ENCODE peak calls at places on chromosomes 2 and 18, in six cellular contexts. One of them, this sample, is unnamed.
A peak's percentile ranks its signal among the peaks of the same experiment; 100 is the strongest.

GRCh38 chr2:173326806-173327205 is 27.9 kb upstream of the CDCA7 start:
- DNase-seq in esophagus squamous epithelium: no peak
- DNase-seq in ovary: no peak
- DNase-seq in A549: no peak
- DNase-seq in neuronal stem cell: no peak
- DNase-seq in PC-3: no peak
- DNase-seq in this sample: no peak

GRCh38 chr2:72755647-72756423 is 70.0 kb downstream of the EXOC6B start:
- DNase-seq in A549: no peak
- DNase-seq in esophagus squamous epithelium: no peak
- DNase-seq in neuronal stem cell: no peak
- DNase-seq in PC-3: no peak
- DNase-seq in ovary: no peak
- DNase-seq in this sample: no peak

GRCh38 chr18:28466213-28466612 is 289.3 kb upstream of the CDH2 start:
- DNase-seq in esophagus squamous epithelium: no peak
- DNase-seq in PC-3: no peak
- DNase-seq in A549: no peak
- DNase-seq in neuronal stem cell: no peak
- DNase-seq in ovary: no peak
- DNase-seq in this sample: no peak

GRCh38 chr18:27712066-27712465 is 464.9 kb downstream of the CDH2 start:
- DNase-seq in PC-3: no peak
- DNase-seq in neuronal stem cell: no peak
- DNase-seq in ovary: no peak
- DNase-seq in A549: no peak
- DNase-seq in esophagus squamous epithelium: no peak
- DNase-seq in this sample: no peak

GRCh38 chr2:94874277-94874997 is 3.2 kb downstream of the TEKT4 start:
- DNase-seq in esophagus squamous epithelium: no peak
- DNase-seq in A549: peak; percentile 69
- DNase-seq in ovary: no peak
- DNase-seq in PC-3: peak; percentile 80
- DNase-seq in neuronal stem cell: peak; percentile 65
- DNase-seq in this sample: no peak

GRCh38 chr2:22947741-22948140 is 437.2 kb upstream of the KLHL29 start:
- DNase-seq in ovary: no peak
- DNase-seq in neuronal stem cell: no peak
- DNase-seq in esophagus squamous epithelium: no peak
- DNase-seq in A549: no peak
- DNase-seq in PC-3: no peak
- DNase-seq in this sample: no peak

GRCh38 chr2:161095314-161095713 is 64.9 kb upstream of the TANK start:
- DNase-seq in neuronal stem cell: no peak
- DNase-seq in esophagus squamous epithelium: no peak
- DNase-seq in PC-3: no peak
- DNase-seq in ovary: no peak
- DNase-seq in A549: no peak
- DNase-seq in this sample: no peak

GRCh38 chr18:58756148-58756547 is 84.9 kb downstream of the MALT1 start:
- DNase-seq in A549: no peak
- DNase-seq in esophagus squamous epithelium: no peak
- DNase-seq in PC-3: no peak
- DNase-seq in ovary: no peak
- DNase-seq in neuronal stem cell: no peak
- DNase-seq in this sample: no peak

GRCh38 chr2:152648336-152648735 is 68.9 kb downstream of the PRPF40A start:
- DNase-seq in PC-3: peak; percentile 34
- DNase-seq in neuronal stem cell: no peak
- DNase-seq in A549: peak; percentile 5
- DNase-seq in esophagus squamous epithelium: no peak
- DNase-seq in ovary: no peak
- DNase-seq in this sample: no peak

GRCh38 chr2:25673170-25674002 is at the start of gene DTNB:
- DNase-seq in ovary: peak; percentile 82
- DNase-seq in PC-3: peak; percentile 89
- DNase-seq in neuronal stem cell: peak; percentile 84
- DNase-seq in esophagus squamous epithelium: peak; percentile 16
- DNase-seq in A549: peak; percentile 77
- DNase-seq in this sample: peak; percentile 84

GRCh38 chr2:181459646-181460045 is 2.5 kb downstream of the ITGA4 start:
- DNase-seq in esophagus squamous epithelium: no peak
- DNase-seq in ovary: no peak
- DNase-seq in neuronal stem cell: no peak
- DNase-seq in A549: no peak
- DNase-seq in PC-3: no peak
- DNase-seq in this sample: no peak

GRCh38 chr2:8538531-8538930 is 143.3 kb upstream of the ID2 start:
- DNase-seq in A549: no peak
- DNase-seq in neuronal stem cell: no peak
- DNase-seq in esophagus squamous epithelium: no peak
- DNase-seq in ovary: peak; percentile 15
- DNase-seq in PC-3: no peak
- DNase-seq in this sample: no peak
- H3K4me1 ChIP-seq in A549: no peaks in the 10 kb centered on the region
- H3K4me1 ChIP-seq in neuronal stem cell: peaks cover 8% of the 10 kb centered on the region
- H3K4me1 ChIP-seq in esophagus squamous epithelium: peaks cover 84% of the 10 kb centered on the region
- H3K4me1 ChIP-seq in ovary: peaks cover 7% of the 10 kb centered on the region
- H3K4me1 ChIP-seq in PC-3: peaks cover 42% of the 10 kb centered on the region
- H3K4me1 ChIP-seq in this sample: peaks cover 94% of the 10 kb centered on the region

GRCh38 chr2:43212931-43213330 is 13.5 kb downstream of the ZFP36L2 start:
- DNase-seq in ovary: no peak
- DNase-seq in PC-3: no peak
- DNase-seq in esophagus squamous epithelium: no peak
- DNase-seq in neuronal stem cell: no peak
- DNase-seq in A549: no peak
- DNase-seq in this sample: peak; percentile 76

GRCh38 chr2:43216629-43217028 is 9.8 kb downstream of the ZFP36L2 start:
- DNase-seq in A549: no peak
- DNase-seq in esophagus squamous epithelium: no peak
- DNase-seq in ovary: no peak
- DNase-seq in PC-3: no peak
- DNase-seq in neuronal stem cell: no peak
- DNase-seq in this sample: no peak

GRCh38 chr2:43215673-43216255 is 10.6 kb downstream of the ZFP36L2 start:
- DNase-seq in esophagus squamous epithelium: no peak
- DNase-seq in PC-3: no peak
- DNase-seq in neuronal stem cell: no peak
- DNase-seq in A549: no peak
- DNase-seq in ovary: no peak
- DNase-seq in this sample: no peak

GRCh38 chr2:43212216-43212828 is 14.1 kb downstream of the ZFP36L2 start:
- DNase-seq in PC-3: no peak
- DNase-seq in A549: no peak
- DNase-seq in neuronal stem cell: no peak
- DNase-seq in esophagus squamous epithelium: no peak
- DNase-seq in ovary: no peak
- DNase-seq in this sample: peak; percentile 71

DNA sequence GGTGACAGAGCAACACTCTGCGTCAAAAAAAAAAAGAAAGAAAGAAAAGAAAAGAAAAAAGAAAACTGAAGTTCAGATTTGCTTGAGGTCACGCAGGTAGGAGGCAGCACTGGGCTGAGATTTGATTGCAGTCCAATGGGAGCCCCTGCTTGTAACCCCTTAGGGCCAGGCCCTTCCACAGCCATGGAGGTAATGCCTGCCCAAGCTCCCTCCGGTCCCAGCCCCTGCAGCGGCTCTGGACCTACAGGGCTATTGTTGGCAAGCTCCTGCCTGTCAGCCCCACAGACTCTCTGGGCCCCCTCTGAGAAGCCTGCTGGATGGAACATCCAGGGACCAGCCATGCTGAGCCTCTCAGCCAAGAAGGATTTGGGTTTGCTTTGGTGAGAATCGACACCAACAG is 12.2 kb downstream of the ZFP36L2 start:
- DNase-seq in ovary: no peak
- DNase-seq in esophagus squamous epithelium: no peak
- DNase-seq in neuronal stem cell: no peak
- DNase-seq in A549: no peak
- DNase-seq in PC-3: no peak
- DNase-seq in this sample: no peak
- H3K4me1 ChIP-seq in ovary: peaks cover 24% of the 10 kb centered on the region
- H3K4me1 ChIP-seq in esophagus squamous epithelium: peaks cover 48% of the 10 kb centered on the region
- H3K4me1 ChIP-seq in neuronal stem cell: peaks cover 18% of the 10 kb centered on the region
- H3K4me1 ChIP-seq in A549: peaks cover 16% of the 10 kb centered on the region
- H3K4me1 ChIP-seq in PC-3: peaks cover 12% of the 10 kb centered on the region
- H3K4me1 ChIP-seq in this sample: peaks cover 18% of the 10 kb centered on the region

GRCh38 chr2:105924932-105925331 is 180.2 kb downstream of the NCK2 start:
- DNase-seq in A549: no peak
- DNase-seq in esophagus squamous epithelium: no peak
- DNase-seq in ovary: no peak
- DNase-seq in neuronal stem cell: no peak
- DNase-seq in PC-3: no peak
- DNase-seq in this sample: no peak

GRCh38 chr2:105924271-105924670 is 179.6 kb downstream of the NCK2 start:
- DNase-seq in PC-3: no peak
- DNase-seq in A549: no peak
- DNase-seq in neuronal stem cell: no peak
- DNase-seq in esophagus squamous epithelium: no peak
- DNase-seq in ovary: no peak
- DNase-seq in this sample: no peak

GRCh38 chr2:105928563-105928962 is 183.9 kb downstream of the NCK2 start:
- DNase-seq in neuronal stem cell: no peak
- DNase-seq in esophagus squamous epithelium: no peak
- DNase-seq in A549: no peak
- DNase-seq in PC-3: no peak
- DNase-seq in ovary: no peak
- DNase-seq in this sample: no peak

GRCh38 chr2:105926960-105927678 is 182.4 kb downstream of the NCK2 start:
- DNase-seq in esophagus squamous epithelium: no peak
- DNase-seq in PC-3: peak; percentile 40
- DNase-seq in ovary: no peak
- DNase-seq in A549: no peak
- DNase-seq in neuronal stem cell: no peak
- DNase-seq in this sample: no peak

DNA sequence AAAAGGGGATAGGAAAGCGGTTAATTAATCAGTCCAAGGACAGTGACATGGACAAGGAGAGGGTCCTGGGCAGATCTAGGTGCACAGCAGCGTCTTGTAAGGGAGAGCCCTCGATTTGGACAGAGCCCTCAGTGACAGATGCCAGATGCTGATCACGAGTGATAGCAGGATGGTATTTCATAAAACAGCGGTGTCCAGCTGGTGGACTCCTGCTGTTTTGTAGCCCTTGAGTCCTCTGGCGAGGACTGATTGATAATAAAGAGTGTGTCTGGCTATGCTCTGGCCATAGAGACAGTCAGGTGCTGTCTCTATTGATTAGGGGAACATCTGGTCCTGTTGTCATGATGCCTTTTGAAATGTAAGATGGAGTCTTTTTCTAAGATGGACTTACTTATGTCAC is 180.7 kb downstream of the NCK2 start:
- DNase-seq in neuronal stem cell: no peak
- DNase-seq in PC-3: no peak
- DNase-seq in ovary: no peak
- DNase-seq in esophagus squamous epithelium: no peak
- DNase-seq in A549: no peak
- DNase-seq in this sample: no peak
- H3K4me1 ChIP-seq in neuronal stem cell: no peaks in the 10 kb centered on the region
- H3K4me1 ChIP-seq in PC-3: peaks cover 11% of the 10 kb centered on the region
- H3K4me1 ChIP-seq in ovary: peaks cover 6% of the 10 kb centered on the region
- H3K4me1 ChIP-seq in esophagus squamous epithelium: peaks cover 11% of the 10 kb centered on the region
- H3K4me1 ChIP-seq in A549: no peaks in the 10 kb centered on the region
- H3K4me1 ChIP-seq in this sample: no peaks in the 10 kb centered on the region

GRCh38 chr18:55345103-55345950 is 242.7 kb downstream of the TCF4 start:
- DNase-seq in ovary: no peak
- DNase-seq in neuronal stem cell: no peak
- DNase-seq in A549: no peak
- DNase-seq in PC-3: no peak
- DNase-seq in esophagus squamous epithelium: no peak
- DNase-seq in this sample: no peak
- H3K4me1 ChIP-seq in ovary: no peaks in the 10 kb centered on the region
- H3K4me1 ChIP-seq in neuronal stem cell: peaks cover 1% of the 10 kb centered on the region
- H3K4me1 ChIP-seq in A549: no peaks in the 10 kb centered on the region
- H3K4me1 ChIP-seq in PC-3: no peaks in the 10 kb centered on the region
- H3K4me1 ChIP-seq in esophagus squamous epithelium: peaks cover 4% of the 10 kb centered on the region
- H3K4me1 ChIP-seq in this sample: no peaks in the 10 kb centered on the region

DNA sequence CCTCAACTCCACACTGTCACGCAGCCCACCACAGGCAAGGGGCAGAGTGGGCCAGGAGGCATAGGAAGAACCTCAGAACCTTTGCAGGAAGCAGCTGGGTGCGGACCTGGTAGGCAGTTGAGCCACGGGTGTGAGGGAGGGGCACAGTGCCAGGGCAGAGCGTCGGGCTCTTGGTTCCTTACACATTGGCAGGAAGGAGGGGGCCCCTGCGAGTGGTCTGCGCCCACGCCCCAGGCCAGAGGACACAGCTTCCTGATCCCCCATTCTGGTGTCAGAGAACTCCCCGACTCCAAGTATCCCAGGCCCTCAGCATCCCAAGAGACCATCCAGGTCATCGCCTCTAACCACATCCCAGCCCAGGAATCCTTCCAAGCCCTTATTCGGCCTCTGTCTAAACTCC is 61.5 kb downstream of the TNS1 start:
- DNase-seq in neuronal stem cell: no peak
- DNase-seq in esophagus squamous epithelium: no peak
- DNase-seq in ovary: no peak
- DNase-seq in PC-3: no peak
- DNase-seq in A549: no peak
- DNase-seq in this sample: no peak
- H3K4me1 ChIP-seq in neuronal stem cell: peaks cover 11% of the 10 kb centered on the region
- H3K4me1 ChIP-seq in esophagus squamous epithelium: peaks cover 98% of the 10 kb centered on the region
- H3K4me1 ChIP-seq in ovary: peaks cover 31% of the 10 kb centered on the region
- H3K4me1 ChIP-seq in PC-3: no peaks in the 10 kb centered on the region
- H3K4me1 ChIP-seq in A549: peaks cover 46% of the 10 kb centered on the region
- H3K4me1 ChIP-seq in this sample: peaks cover 72% of the 10 kb centered on the region

GRCh38 chr18:49137585-49137984 is 186.8 kb upstream of the SMAD7 start:
- DNase-seq in neuronal stem cell: no peak
- DNase-seq in A549: no peak
- DNase-seq in esophagus squamous epithelium: no peak
- DNase-seq in PC-3: no peak
- DNase-seq in ovary: no peak
- DNase-seq in this sample: no peak
- H3K4me1 ChIP-seq in neuronal stem cell: peaks cover 25% of the 10 kb centered on the region
- H3K4me1 ChIP-seq in A549: peaks cover 6% of the 10 kb centered on the region
- H3K4me1 ChIP-seq in esophagus squamous epithelium: peaks cover 4% of the 10 kb centered on the region
- H3K4me1 ChIP-seq in PC-3: no peaks in the 10 kb centered on the region
- H3K4me1 ChIP-seq in ovary: no peaks in the 10 kb centered on the region
- H3K4me1 ChIP-seq in this sample: no peaks in the 10 kb centered on the region

This sample was measured in left lung.